ENCODE peak calls at places on chromosomes 7 and 10, in four cellular contexts. One of them, this sample, is unnamed. For H3K4me1, the result is how much of the 10 kb centered on the place peaks cover.

GRCh38 chr7:44508328-44508990 is 18.0 kb upstream of the NUDCD3 start:
- DNase-seq in fibroblast of lung: no peak
- DNase-seq in effector memory CD4-positive, alpha-beta T cell: no peak
- DNase-seq in GM23248: no peak
- DNase-seq in this sample: no peak

GRCh38 chr7:38185395-38185920 is 7.4 kb downstream of the STARD3NL start:
- DNase-seq in GM23248: no peak
- DNase-seq in fibroblast of lung: no peak
- DNase-seq in effector memory CD4-positive, alpha-beta T cell: no peak
- DNase-seq in this sample: peak

GRCh38 chr10:122492955-122493597 is 31.7 kb downstream of the HTRA1 start:
- DNase-seq in fibroblast of lung: peak
- DNase-seq in GM23248: peak
- DNase-seq in effector memory CD4-positive, alpha-beta T cell: no peak
- DNase-seq in this sample: no peak

GRCh38 chr10:61907587-61907986 is 6.1 kb downstream of the ARID5B start:
- DNase-seq in fibroblast of lung: no peak
- DNase-seq in GM23248: no peak
- DNase-seq in effector memory CD4-positive, alpha-beta T cell: no peak
- DNase-seq in this sample: no peak

GRCh38 chr7:27031289-27032172 is 64.3 kb downstream of the HOXA1 start:
- DNase-seq in GM23248: peak
- DNase-seq in fibroblast of lung: peak
- DNase-seq in effector memory CD4-positive, alpha-beta T cell: no peak
- DNase-seq in this sample: no peak

GRCh38 chr10:77325233-77325537 is 312.4 kb downstream of the KCNMA1 start:
- DNase-seq in fibroblast of lung: no peak
- DNase-seq in effector memory CD4-positive, alpha-beta T cell: no peak
- DNase-seq in GM23248: no peak
- DNase-seq in this sample: no peak

GRCh38 chr10:8873310-8873709 is 818.8 kb downstream of the GATA3 start:
- DNase-seq in fibroblast of lung: peak
- DNase-seq in effector memory CD4-positive, alpha-beta T cell: no peak
- DNase-seq in GM23248: no peak
- DNase-seq in this sample: peak

GRCh38 chr7:116689787-116690186 is 17.8 kb downstream of the MET start:
- DNase-seq in fibroblast of lung: peak
- DNase-seq in GM23248: peak
- DNase-seq in effector memory CD4-positive, alpha-beta T cell: no peak
- DNase-seq in this sample: no peak

GRCh38 chr7:50207251-50207564 is 97.3 kb upstream of the IKZF1 start:
- DNase-seq in fibroblast of lung: no peak
- DNase-seq in effector memory CD4-positive, alpha-beta T cell: no peak
- DNase-seq in GM23248: no peak
- DNase-seq in this sample: no peak
- H3K4me1 ChIP-seq in fibroblast of lung: under half
- H3K4me1 ChIP-seq in effector memory CD4-positive, alpha-beta T cell: half or more
- H3K4me1 ChIP-seq in GM23248: under half
- H3K4me1 ChIP-seq in this sample: under half

DNA sequence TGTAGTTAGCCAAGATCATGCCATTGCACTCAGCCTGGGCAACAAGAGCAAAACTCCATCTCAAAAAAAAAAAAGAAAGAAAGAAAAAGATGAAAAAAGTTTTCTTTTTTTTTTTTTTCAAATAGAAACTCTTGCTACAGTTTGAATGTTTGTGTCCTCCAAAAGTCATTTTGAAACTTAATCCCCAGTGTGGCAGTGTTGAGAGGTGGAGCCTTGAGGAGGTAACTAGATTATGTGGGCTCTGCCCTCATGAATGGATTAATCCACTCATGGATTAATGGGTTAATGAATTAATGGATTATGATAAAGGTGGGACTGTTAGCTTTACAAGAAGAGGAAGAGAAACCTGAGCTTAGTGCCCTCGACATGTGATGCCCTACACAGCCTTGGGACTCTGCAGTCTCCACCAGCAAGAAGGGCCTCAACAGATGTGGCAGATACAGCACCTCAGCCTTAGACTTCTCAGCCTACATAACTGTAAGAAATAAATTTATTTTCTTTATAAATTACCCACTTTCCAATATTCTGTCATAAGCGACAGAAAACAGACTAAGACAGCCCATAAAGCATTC is 25.1 kb downstream of the CPEB3 start:
- DNase-seq in fibroblast of lung: no peak
- DNase-seq in GM23248: no peak
- DNase-seq in effector memory CD4-positive, alpha-beta T cell: no peak
- DNase-seq in this sample: no peak
- H3K27ac ChIP-seq in fibroblast of lung: no peak
- H3K27ac ChIP-seq in GM23248: no peak
- H3K27ac ChIP-seq in effector memory CD4-positive, alpha-beta T cell: no peak
- H3K27ac ChIP-seq in this sample: no peak

GRCh38 chr10:113132651-113133088 is 182.6 kb downstream of the TCF7L2 start:
- DNase-seq in fibroblast of lung: peak
- DNase-seq in GM23248: peak
- DNase-seq in effector memory CD4-positive, alpha-beta T cell: no peak
- DNase-seq in this sample: peak
- H3K4me1 ChIP-seq in fibroblast of lung: under half
- H3K4me1 ChIP-seq in GM23248: half or more
- H3K4me1 ChIP-seq in effector memory CD4-positive, alpha-beta T cell: under half
- H3K4me1 ChIP-seq in this sample: under half

GRCh38 chr10:102418612-102419560 is at the start of gene PSD:
- DNase-seq in effector memory CD4-positive, alpha-beta T cell: no peak
- DNase-seq in GM23248: no peak
- DNase-seq in fibroblast of lung: no peak
- DNase-seq in this sample: peak
- H3K27ac ChIP-seq in effector memory CD4-positive, alpha-beta T cell: no peak
- H3K27ac ChIP-seq in GM23248: no peak
- H3K27ac ChIP-seq in fibroblast of lung: no peak
- H3K27ac ChIP-seq in this sample: peak

DNA sequence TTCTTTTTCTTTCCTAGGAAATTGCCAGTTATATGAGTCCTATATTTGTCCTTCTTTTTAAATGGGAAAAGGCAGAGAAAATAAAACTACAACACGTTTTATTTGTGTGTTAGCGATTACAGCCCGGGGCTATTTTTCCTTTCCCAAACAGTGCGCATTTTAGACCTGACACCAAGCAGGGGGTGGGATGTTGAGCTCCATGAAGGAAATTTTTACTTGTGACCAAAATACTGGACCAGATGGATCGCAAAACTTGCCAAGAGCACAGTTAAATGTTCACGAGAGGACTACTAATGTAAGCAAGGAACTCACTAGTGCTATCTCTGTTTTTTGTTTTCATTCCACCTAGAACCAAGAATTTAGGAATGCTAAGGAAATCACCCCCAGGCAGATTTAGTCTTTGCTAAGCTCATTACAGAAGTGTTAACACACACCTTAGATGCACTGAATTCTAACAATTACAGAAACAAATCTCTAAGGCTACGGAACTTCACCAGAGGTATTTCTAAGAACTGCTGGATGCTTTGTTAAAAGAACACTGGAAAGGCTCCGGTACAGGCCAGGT is 114.8 kb downstream of the JAZF1 start:
- DNase-seq in GM23248: peak
- DNase-seq in effector memory CD4-positive, alpha-beta T cell: no peak
- DNase-seq in fibroblast of lung: no peak
- DNase-seq in this sample: no peak
- H3K4me1 ChIP-seq in GM23248: half or more
- H3K4me1 ChIP-seq in effector memory CD4-positive, alpha-beta T cell: under half
- H3K4me1 ChIP-seq in fibroblast of lung: under half
- H3K4me1 ChIP-seq in this sample: under half

DNA sequence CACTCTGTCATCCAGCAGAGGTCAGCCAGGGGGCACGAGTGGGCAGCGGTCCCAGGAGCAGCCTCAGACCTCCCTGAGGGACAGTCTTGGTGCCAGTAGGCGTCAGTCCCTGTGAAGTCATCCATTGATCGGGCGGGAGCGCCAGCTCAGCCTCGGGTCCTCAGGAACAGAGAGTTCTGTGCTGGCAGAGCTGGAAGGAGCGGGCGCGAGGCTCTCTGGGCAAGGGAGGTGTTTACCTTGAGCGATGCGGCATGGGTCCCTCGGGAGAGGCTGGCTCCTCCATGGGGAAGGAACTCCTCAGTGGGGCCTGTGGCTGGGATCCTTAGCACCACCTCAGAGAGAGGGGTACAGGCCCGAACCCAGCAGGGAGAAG is 101.1 kb upstream of the PPIF start:
- DNase-seq in effector memory CD4-positive, alpha-beta T cell: no peak
- DNase-seq in fibroblast of lung: peak
- DNase-seq in GM23248: peak
- DNase-seq in this sample: no peak
- H3K27ac ChIP-seq in effector memory CD4-positive, alpha-beta T cell: no peak
- H3K27ac ChIP-seq in fibroblast of lung: peak
- H3K27ac ChIP-seq in GM23248: peak
- H3K27ac ChIP-seq in this sample: peak

GRCh38 chr7:2514473-2515423 is 4.8 kb upstream of the LFNG start:
- DNase-seq in GM23248: no peak
- DNase-seq in fibroblast of lung: no peak
- DNase-seq in effector memory CD4-positive, alpha-beta T cell: no peak
- DNase-seq in this sample: no peak
- H3K4me1 ChIP-seq in GM23248: under half
- H3K4me1 ChIP-seq in fibroblast of lung: under half
- H3K4me1 ChIP-seq in effector memory CD4-positive, alpha-beta T cell: under half
- H3K4me1 ChIP-seq in this sample: under half

GRCh38 chr10:16436367-16436757 is 448 bp upstream of the PTER start:
- DNase-seq in effector memory CD4-positive, alpha-beta T cell: peak
- DNase-seq in fibroblast of lung: peak
- DNase-seq in GM23248: peak
- DNase-seq in this sample: no peak
- H3K27ac ChIP-seq in effector memory CD4-positive, alpha-beta T cell: peak
- H3K27ac ChIP-seq in fibroblast of lung: no peak
- H3K27ac ChIP-seq in GM23248: no peak
- H3K27ac ChIP-seq in this sample: no peak